ENCODE peak calls at places on chromosomes 1 and 21, in ten cellular contexts. U, G, P, D, V, H, C, F, K and E are unnamed samples.

GRCh38 chr1:151005729-151006330 is 872 bp downstream of the MINDY1 start:
- DNase-seq in V (peak), H (no peak), D (no peak), K (no peak), G (no peak), C (no peak), P (no peak), U (no peak), F (no peak), E (no peak)

GRCh38 chr1:173414539-173414938 is 62.6 kb upstream of the PRDX6 start:
- DNase-seq in G (no peak), P (no peak), D (no peak), H (no peak), F (no peak), C (no peak), U (no peak), K (no peak), V (no peak), E (no peak)

GRCh38 chr1:112021263-112021662 is 31.8 kb upstream of the KCND3 start:
- DNase-seq in C (no peak), H (no peak), U (no peak), G (no peak), F (no peak), P (no peak), D (no peak), K (no peak), V (no peak), E (no peak)

GRCh38 chr1:9293512-9294439 is 1.1 kb downstream of the SPSB1 start:
- DNase-seq in P (no peak), H (peak), D (peak), F (no peak), C (no peak), V (peak), K (peak), G (no peak), U (no peak), E (no peak)

GRCh38 chr1:24864409-24864808 is 65.7 kb downstream of the RUNX3 start:
- DNase-seq in D (no peak), F (no peak), U (no peak), P (no peak), K (no peak), H (peak), C (no peak), G (no peak), V (no peak), E (no peak)

GRCh38 chr1:225767591-225768540 is 9.8 kb upstream of the SRP9 start:
- DNase-seq in G (no peak), U (peak), H (no peak), C (no peak), V (peak), P (no peak), K (peak), F (no peak), D (peak), E (no peak)

GRCh38 chr1:38246955-38247952 is 200.7 kb upstream of the POU3F1 start:
- DNase-seq in C (no peak), G (no peak), H (no peak), V (peak), P (peak), F (no peak), D (no peak), K (no peak), U (no peak), E (no peak)

GRCh38 chr1:96364576-96364975 is 357.0 kb upstream of the PTBP2 start:
- DNase-seq in U (no peak), F (no peak), G (no peak), V (no peak), D (no peak), K (peak), C (no peak), P (no peak), H (no peak), E (no peak)

GRCh38 chr1:117780981-117781475 is 148.4 kb downstream of the GDAP2 start:
- DNase-seq in G (no peak), U (no peak), D (no peak), V (no peak), K (no peak), F (no peak), H (no peak), P (peak), C (no peak), E (no peak)

GRCh38 chr1:53332833-53333232 is 5.0 kb upstream of the LRP8 start:
- DNase-seq in D (no peak), V (no peak), H (no peak), P (no peak), G (no peak), U (peak), F (no peak), K (no peak), C (no peak), E (no peak)

GRCh38 chr1:114145504-114146160 is 8.0 kb downstream of the SYT6 start:
- DNase-seq in K (no peak), F (no peak), D (no peak), U (no peak), V (no peak), H (no peak), C (no peak), P (peak), G (no peak), E (no peak)

GRCh38 chr1:246398126-246398813 is 108.8 kb downstream of the SMYD3 start:
- DNase-seq in H (no peak), P (no peak), V (peak), F (no peak), D (no peak), G (peak), U (no peak), C (no peak), K (no peak), E (no peak)

GRCh38 chr1:2407166-2407990 is 5.0 kb downstream of the PEX10 start:
- DNase-seq in K (no peak), C (no peak), P (no peak), U (no peak), G (no peak), H (no peak), V (no peak), F (no peak), D (peak), E (no peak)

GRCh38 chr1:234707641-234708040 is 97.7 kb upstream of the IRF2BP2 start:
- DNase-seq in F (no peak), U (no peak), V (peak), G (no peak), P (no peak), K (peak), H (no peak), D (no peak), C (no peak), E (peak)

GRCh38 chr1:168636642-168637111 is 60.3 kb downstream of the XCL1 start:
- DNase-seq in P (no peak), U (no peak), D (no peak), K (peak), C (no peak), H (no peak), G (peak), F (no peak), V (peak), E (no peak)

GRCh38 chr1:23615852-23616251 is 56.6 kb upstream of the ID3 start:
- DNase-seq in H (no peak), G (no peak), P (no peak), K (no peak), D (no peak), U (no peak), C (no peak), V (no peak), F (no peak), E (no peak)

GRCh38 chr21:29288239-29288638 is 10.5 kb upstream of the BACH1 start:
- DNase-seq in U (no peak), P (no peak), K (no peak), F (no peak), D (no peak), V (peak), H (no peak), C (no peak), G (no peak), E (no peak)

GRCh38 chr1:15579683-15580047 is 5.2 kb downstream of the AGMAT start:
- DNase-seq in V (no peak), H (peak), G (no peak), F (peak), K (no peak), C (no peak), P (no peak), D (no peak), U (no peak), E (no peak)

GRCh38 chr1:20590313-20590777 is 1.4 kb downstream of the CDA start:
- DNase-seq in C (no peak), U (no peak), K (no peak), F (no peak), H (no peak), P (no peak), D (no peak), G (no peak), V (peak), E (peak)

GRCh38 chr21:35448876-35449599 is 399.9 kb upstream of the RUNX1 start:
- DNase-seq in C (no peak), P (no peak), F (no peak), U (no peak), D (no peak), H (no peak), G (no peak), V (no peak), K (no peak), E (no peak)

GRCh38 chr1:211628446-211628845 is 47.0 kb downstream of the NEK2 start:
- DNase-seq in G (no peak), D (no peak), H (no peak), C (no peak), V (no peak), P (no peak), F (no peak), K (no peak), U (no peak), E (no peak)

GRCh38 chr1:47846981-47847380 is 150.2 kb downstream of the TRABD2B start:
- DNase-seq in C (no peak), K (no peak), H (no peak), V (no peak), D (no peak), U (peak), F (no peak), G (no peak), P (no peak), E (no peak)

GRCh38 chr1:27135920-27136551 is 18.9 kb downstream of the SLC9A1 start:
- DNase-seq in P (no peak), F (peak), C (no peak), K (no peak), G (no peak), D (no peak), V (no peak), H (no peak), U (no peak), E (peak)

GRCh38 chr1:218498061-218498938 is 153.2 kb downstream of the TGFB2 start:
- DNase-seq in G (no peak), C (peak), U (no peak), H (no peak), V (peak), P (no peak), K (no peak), F (no peak), D (no peak), E (no peak)

GRCh38 chr1:118101445-118101844 is 83.6 kb downstream of the SPAG17 start:
- DNase-seq in K (no peak), D (no peak), P (no peak), H (no peak), V (peak), U (no peak), G (no peak), F (no peak), C (no peak), E (no peak)

GRCh38 chr1:95582191-95582590 is 348.2 kb downstream of the RWDD3 start:
- DNase-seq in C (no peak), F (no peak), U (no peak), V (no peak), P (no peak), H (no peak), K (no peak), D (no peak), G (no peak), E (no peak)

GRCh38 chr21:29920938-29921337 is 18.9 kb downstream of the GRIK1 start:
- DNase-seq in K (no peak), V (no peak), U (no peak), F (no peak), H (no peak), D (no peak), G (no peak), C (no peak), P (no peak), E (no peak)

GRCh38 chr1:182259229-182259872 is 132.2 kb downstream of the GLUL start:
- DNase-seq in V (peak), C (no peak), U (peak), D (no peak), G (peak), H (no peak), K (peak), F (no peak), P (peak), E (peak)

GRCh38 chr1:246108278-246108925 is 398.7 kb downstream of the SMYD3 start:
- DNase-seq in V (no peak), D (no peak), F (no peak), C (no peak), K (no peak), U (no peak), G (no peak), H (no peak), P (no peak), E (no peak)

GRCh38 chr1:30353637-30354036 is 369.7 kb downstream of the MATN1 start:
- DNase-seq in V (peak), D (no peak), G (no peak), C (no peak), F (no peak), P (no peak), U (no peak), K (no peak), H (no peak), E (no peak)
- TF ChIP-seq CTCF in V (no peak), D (peak), G (peak), C (peak), F (no peak), P (peak), U (peak), K (no peak), H (no peak), E (no peak)

GRCh38 chr21:46323227-46323709 is 402 bp downstream of the C21orf58 start:
- DNase-seq in K (peak), C (no peak), G (no peak), U (peak), H (peak), V (no peak), F (no peak), D (no peak), P (no peak), E (no peak)

GRCh38 chr21:46324390-46325072 is 575 bp downstream of the PCNT start:
- DNase-seq in V (peak), P (no peak), U (peak), K (peak), H (peak), D (peak), C (no peak), F (peak), G (peak), E (peak)

GRCh38 chr21:46323710-46324389 is at the start of the genes C21orf58 and PCNT:
- DNase-seq in V (peak), C (peak), D (peak), G (peak), K (peak), P (peak), H (peak), U (peak), F (peak), E (peak)

GRCh38 chr21:46326110-46326703 is 2.3 kb downstream of the PCNT start:
- DNase-seq in D (no peak), P (no peak), H (no peak), V (no peak), F (no peak), K (no peak), C (no peak), G (peak), U (no peak), E (no peak)

DNA sequence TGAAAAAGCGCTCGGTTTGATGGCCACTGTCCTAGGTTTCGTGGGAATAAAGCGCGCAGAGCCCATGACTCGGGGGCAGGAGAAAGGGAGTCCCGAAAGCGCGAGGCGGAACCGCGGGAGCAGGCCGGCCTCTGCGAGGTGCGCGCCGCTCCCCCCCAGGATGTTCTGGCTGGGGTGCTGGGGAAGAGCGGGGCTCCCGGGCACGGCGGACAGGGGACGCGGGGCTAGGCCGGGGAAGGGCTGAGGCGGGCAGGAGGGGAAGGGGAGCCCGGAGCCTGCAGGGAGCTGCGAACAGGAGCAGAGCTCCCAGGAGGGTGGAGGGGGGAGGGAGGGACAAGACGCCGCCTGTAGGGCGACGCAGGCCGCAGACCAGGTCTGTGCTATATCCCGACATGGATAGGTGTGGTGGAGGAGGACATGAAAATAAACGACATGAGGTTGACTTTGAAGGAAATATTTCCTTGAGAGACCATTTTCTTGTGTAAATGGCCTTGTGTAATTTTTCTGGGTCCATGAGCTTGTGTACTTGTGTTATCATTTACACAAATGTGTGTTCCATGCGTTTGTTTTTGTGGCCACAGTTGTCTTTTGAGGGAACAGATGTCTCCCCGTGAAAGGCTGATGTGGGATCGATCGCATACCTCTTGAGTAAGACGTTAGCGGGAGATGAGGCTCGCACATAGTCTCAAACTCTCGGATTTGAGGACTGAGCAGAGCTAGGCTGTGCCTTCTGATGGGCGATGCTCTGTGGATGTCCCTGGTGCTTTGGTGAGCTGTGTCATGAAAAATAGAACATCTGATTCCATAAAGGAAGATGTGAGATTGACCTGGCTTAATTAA is 1.3 kb downstream of the PCNT start:
- DNase-seq in V (peak), P (no peak), H (peak), D (peak), G (peak), U (no peak), F (peak), C (no peak), K (peak), E (no peak)
- TF ChIP-seq CTCF in V (peak), P (peak), H (peak), D (no peak), G (peak), U (peak), F (no peak), C (peak), K (peak), E (peak)

GRCh38 chr1:157195521-157196244 is 57.5 kb upstream of the ETV3 start:
- DNase-seq in C (no peak), H (no peak), F (no peak), G (no peak), U (no peak), K (no peak), D (no peak), P (no peak), V (no peak), E (no peak)

GRCh38 chr1:157196245-157196543 is 58.0 kb upstream of the ETV3 start:
- DNase-seq in V (no peak), G (no peak), H (no peak), C (no peak), F (no peak), U (no peak), D (no peak), K (no peak), P (no peak), E (no peak)

GRCh38 chr1:157193219-157193618 is 55.0 kb upstream of the ETV3 start:
- DNase-seq in F (no peak), H (no peak), P (no peak), V (no peak), G (no peak), U (no peak), C (no peak), D (no peak), K (no peak), E (no peak)

GRCh38 chr1:157194739-157195520 is 56.7 kb upstream of the ETV3 start:
- DNase-seq in P (no peak), D (no peak), G (no peak), U (no peak), H (no peak), C (no peak), V (no peak), K (no peak), F (no peak), E (no peak)

DNA sequence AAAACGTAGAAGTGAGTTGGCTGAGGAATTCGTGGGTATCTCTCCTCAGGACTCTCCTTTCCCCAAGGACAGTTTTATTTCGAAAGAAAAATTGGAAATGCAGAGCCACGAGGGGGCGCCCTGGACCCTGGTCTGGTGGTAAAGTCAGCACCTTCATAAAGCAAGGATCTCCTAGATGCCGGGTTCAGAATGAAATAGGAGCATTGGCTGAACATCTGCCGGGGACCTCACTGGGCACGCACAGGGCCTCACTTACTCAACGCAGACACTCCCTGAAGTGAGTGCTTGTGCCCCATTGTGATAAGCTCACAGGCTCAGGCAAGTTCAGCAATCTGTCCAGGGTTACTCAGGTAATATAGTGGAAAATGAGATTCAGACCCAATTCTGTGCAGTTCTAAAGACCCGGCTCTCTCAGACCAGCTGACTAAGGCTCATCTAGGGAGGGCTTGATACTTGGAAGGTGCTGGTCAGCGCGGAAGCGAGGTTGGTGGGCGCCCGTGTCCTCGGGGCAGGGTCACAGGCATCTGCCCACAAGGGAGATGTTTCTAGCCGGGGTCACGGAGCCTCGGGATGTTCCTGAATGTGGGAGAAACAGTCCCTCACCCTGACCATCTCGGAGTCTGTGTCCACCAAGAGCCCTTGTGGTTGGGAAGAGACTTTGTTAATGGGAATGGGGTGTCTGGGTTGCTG is 55.7 kb upstream of the ETV3 start:
- DNase-seq in P (peak), K (peak), G (peak), D (peak), C (peak), H (peak), F (peak), V (peak), U (no peak), E (no peak)
- TF ChIP-seq CTCF in P (peak), K (peak), G (peak), D (peak), C (peak), H (peak), F (peak), V (peak), U (peak), E (peak)

DNA sequence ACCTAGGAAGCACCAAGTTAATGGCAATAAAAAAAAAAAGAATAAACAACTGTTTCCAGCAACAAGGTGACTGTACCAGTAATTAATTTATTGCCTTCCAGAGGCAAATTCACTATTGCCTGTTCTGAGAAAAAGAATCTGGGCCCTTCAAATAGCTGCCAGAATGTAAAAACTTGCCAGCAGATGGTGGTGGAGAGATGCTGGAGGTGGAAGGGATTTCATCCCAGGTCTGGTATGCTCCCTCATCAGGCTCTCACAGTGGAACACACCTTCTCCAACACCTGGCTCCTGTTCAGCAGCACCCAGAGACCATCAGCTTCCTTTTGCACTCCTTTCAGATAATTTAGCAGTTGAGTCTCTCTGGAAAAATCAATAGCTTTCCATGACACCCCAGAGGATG is 792.9 kb upstream of the ADAMTS5 start:
- DNase-seq in K (no peak), V (peak), H (no peak), D (no peak), F (no peak), U (no peak), G (no peak), C (no peak), P (no peak), E (no peak)
- TF ChIP-seq CTCF in K (peak), V (no peak), H (no peak), D (no peak), F (no peak), U (no peak), G (no peak), C (no peak), P (no peak), E (no peak)

GRCh38 chr1:45304311-45305081 is 22.2 kb upstream of the HPDL start:
- DNase-seq in D (peak), H (peak), C (no peak), G (peak), U (no peak), V (peak), K (no peak), F (no peak), P (no peak), E (no peak)
- TF ChIP-seq CTCF in D (no peak), H (no peak), C (no peak), G (no peak), U (no peak), V (peak), K (no peak), F (no peak), P (no peak), E (no peak)

GRCh38 chr1:196896355-196896754 is 8.5 kb downstream of the CFHR4 start:
- DNase-seq in H (no peak), F (no peak), U (no peak), K (no peak), G (no peak), P (no peak), C (no peak), V (no peak), D (no peak), E (no peak)

GRCh38 chr1:196897158-196897828 is 9.4 kb downstream of the CFHR4 start:
- DNase-seq in P (no peak), F (no peak), H (no peak), U (no peak), G (peak), C (no peak), K (no peak), V (no peak), D (no peak), E (no peak)

GRCh38 chr1:196902344-196902743 is 14.5 kb downstream of the CFHR4 start:
- DNase-seq in D (no peak), C (no peak), F (no peak), U (no peak), H (no peak), G (no peak), V (no peak), K (no peak), P (no peak), E (no peak)
- TF ChIP-seq CTCF in D (no peak), C (no peak), F (no peak), U (no peak), H (no peak), G (no peak), V (peak), K (no peak), P (no peak), E (no peak)